ENCODE peak calls at places on chromosome 10, in ten cellular contexts. Q, B, F, I, P, L, K, U, N and E are unnamed samples.

GRCh38 chr10:89392974-89393373 is 551 bp downstream of the IFIT1 start:
- DNase-seq in Q (no peak), B (peak; percentile 76), F (peak; percentile 88), I (no peak), P (peak; percentile 37), L (no peak), K (no peak), U (no peak), N (peak; percentile 26), E (no peak)

GRCh38 chr10:17474595-17474994 is 20.2 kb upstream of the ST8SIA6 start:
- DNase-seq in Q (no peak), B (peak; percentile 14), F (no peak), I (no peak), P (no peak), L (no peak), K (no peak), U (no peak), N (no peak), E (no peak)

GRCh38 chr10:12479437-12479844 is 130.1 kb downstream of the CAMK1D start:
- DNase-seq in Q (no peak), B (no peak), F (no peak), I (no peak), P (no peak), L (peak; percentile 45), K (no peak), U (no peak), N (no peak), E (no peak)

GRCh38 chr10:121823993-121824463 is 103.8 kb downstream of the ATE1 start:
- DNase-seq in Q (no peak), B (peak; percentile 66), F (peak; percentile 35), I (no peak), P (no peak), L (no peak), K (peak; percentile 47), U (no peak), N (no peak), E (peak; percentile 41)

GRCh38 chr10:29658984-29659769 is 24.4 kb upstream of the SVIL start:
- DNase-seq in Q (peak; percentile 60), B (peak; percentile 86), F (peak; percentile 100), I (peak; percentile 67), P (no peak), L (peak; percentile 87), K (no peak), U (no peak), N (no peak), E (no peak)

GRCh38 chr10:102799691-102800435 is 37.4 kb downstream of the CYP17A1 start:
- DNase-seq in Q (peak; percentile 46), B (no peak), F (peak; percentile 49), I (no peak), P (no peak), L (peak; percentile 80), K (no peak), U (peak; percentile 55), N (peak; percentile 89), E (no peak)

GRCh38 chr10:79488303-79488702 is 24.0 kb upstream of the EIF5AL1 start:
- DNase-seq in Q (peak; percentile 72), B (peak; percentile 81), F (peak; percentile 93), I (no peak), P (peak; percentile 86), L (peak; percentile 85), K (no peak), U (no peak), N (peak; percentile 54), E (no peak)

GRCh38 chr10:29305031-29305335 is 16.1 kb downstream of the LYZL1 start:
- DNase-seq in Q (no peak), B (no peak), F (peak; percentile 57), I (no peak), P (no peak), L (no peak), K (no peak), U (no peak), N (no peak), E (no peak)

GRCh38 chr10:28302012-28302667 is 724 bp downstream of the MPP7 start:
- DNase-seq in Q (no peak), B (peak; percentile 49), F (peak; percentile 42), I (peak; percentile 51), P (no peak), L (no peak), K (no peak), U (no peak), N (peak; percentile 28), E (peak; percentile 55)

GRCh38 chr10:115921795-115922194 is 351.2 kb downstream of the GFRA1 start:
- DNase-seq in Q (no peak), B (no peak), F (peak; percentile 76), I (no peak), P (no peak), L (no peak), K (no peak), U (no peak), N (no peak), E (no peak)

GRCh38 chr10:132062181-132062515 is 3.6 kb upstream of the JAKMIP3 start:
- DNase-seq in Q (no peak), B (no peak), F (no peak), I (no peak), P (no peak), L (peak; percentile 56), K (no peak), U (no peak), N (no peak), E (peak; percentile 41)

GRCh38 chr10:28280652-28281051 is 22.2 kb downstream of the MPP7 start:
- DNase-seq in Q (no peak), B (no peak), F (peak; percentile 85), I (no peak), P (no peak), L (peak; percentile 78), K (no peak), U (no peak), N (no peak), E (no peak)

GRCh38 chr10:31032515-31033132 is 959 bp upstream of the ZNF438 start:
- DNase-seq in Q (no peak), B (no peak), F (no peak), I (peak; percentile 55), P (no peak), L (no peak), K (no peak), U (no peak), N (no peak), E (no peak)

GRCh38 chr10:31031205-31031665 is 430 bp downstream of the ZNF438 start:
- DNase-seq in Q (no peak), B (no peak), F (no peak), I (no peak), P (no peak), L (no peak), K (no peak), U (no peak), N (no peak), E (no peak)

GRCh38 chr10:31031666-31032514 is at the start of gene ZNF438:
- DNase-seq in Q (peak; percentile 97), B (peak; percentile 98), F (peak; percentile 92), I (peak; percentile 96), P (peak; percentile 99), L (peak; percentile 99), K (peak; percentile 98), U (peak; percentile 98), N (peak; percentile 96), E (peak; percentile 96)

GRCh38 chr10:31030216-31030615 is 1.4 kb downstream of the ZNF438 start:
- DNase-seq in Q (no peak), B (peak; percentile 24), F (peak; percentile 48), I (no peak), P (no peak), L (no peak), K (no peak), U (no peak), N (peak; percentile 19), E (no peak)

GRCh38 chr10:31030800-31031199 is 865 bp downstream of the ZNF438 start:
- DNase-seq in Q (no peak), B (no peak), F (no peak), I (no peak), P (no peak), L (no peak), K (no peak), U (no peak), N (no peak), E (no peak)
- H3K4me3 ChIP-seq in Q (peak overlapping the region; percentile 83), B (peak overlapping the region; percentile 50), F (peak overlapping the region; percentile 65), I (peak overlapping the region; percentile 70), P (peak overlapping the region; percentile 71), L (peak overlapping the region; percentile 28), K (peak overlapping the region; percentile 70), U (peak overlapping the region; percentile 53), N (peak overlapping the region; percentile 72), E (peak overlapping the region; percentile 82)

DNA sequence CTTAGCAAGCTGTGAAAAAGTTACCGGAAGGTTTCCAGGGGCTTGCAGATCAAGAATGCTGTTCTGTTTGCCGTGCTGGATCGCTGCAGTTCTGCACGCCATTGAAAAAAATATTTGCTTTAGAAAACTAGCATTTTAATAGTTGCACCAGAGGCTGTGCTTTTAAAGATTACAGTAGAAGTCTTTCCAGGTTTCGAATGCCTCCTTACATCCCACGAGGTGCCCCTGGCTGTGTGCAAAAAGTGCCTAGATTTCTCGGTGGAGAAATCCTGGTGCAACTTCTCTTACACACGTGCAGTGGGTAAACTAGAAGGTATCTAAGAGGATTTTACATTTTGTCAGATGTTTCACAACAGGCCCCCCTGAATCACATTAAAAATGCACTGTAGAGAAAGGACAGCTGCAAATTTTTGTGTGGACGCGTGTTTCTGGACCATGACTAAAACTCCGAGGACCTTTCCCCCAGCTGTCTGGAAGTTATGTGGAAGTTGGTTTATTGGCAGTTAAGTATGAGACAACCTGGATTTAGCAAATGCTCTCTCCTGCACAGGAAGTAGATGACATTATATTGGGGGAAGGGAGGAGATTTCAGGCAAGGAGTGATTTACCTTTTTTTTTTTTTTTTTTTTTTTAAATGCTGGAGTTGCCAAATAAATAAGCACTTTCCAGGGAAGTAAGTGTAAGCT is 5.8 kb downstream of the TCF7L2 start:
- DNase-seq in Q (no peak), B (peak; percentile 32), F (peak; percentile 90), I (no peak), P (peak; percentile 48), L (no peak), K (no peak), U (no peak), N (no peak), E (no peak)
- H3K27me3 ChIP-seq in Q (no peaks in the 10 kb centered on the region), B (no peaks in the 10 kb centered on the region), F (no peaks in the 10 kb centered on the region), I (no peaks in the 10 kb centered on the region), P (no peaks in the 10 kb centered on the region), L (no peaks in the 10 kb centered on the region), K (no peaks in the 10 kb centered on the region), U (no peaks in the 10 kb centered on the region), N (no peaks in the 10 kb centered on the region), E (no peaks in the 10 kb centered on the region)

DNA sequence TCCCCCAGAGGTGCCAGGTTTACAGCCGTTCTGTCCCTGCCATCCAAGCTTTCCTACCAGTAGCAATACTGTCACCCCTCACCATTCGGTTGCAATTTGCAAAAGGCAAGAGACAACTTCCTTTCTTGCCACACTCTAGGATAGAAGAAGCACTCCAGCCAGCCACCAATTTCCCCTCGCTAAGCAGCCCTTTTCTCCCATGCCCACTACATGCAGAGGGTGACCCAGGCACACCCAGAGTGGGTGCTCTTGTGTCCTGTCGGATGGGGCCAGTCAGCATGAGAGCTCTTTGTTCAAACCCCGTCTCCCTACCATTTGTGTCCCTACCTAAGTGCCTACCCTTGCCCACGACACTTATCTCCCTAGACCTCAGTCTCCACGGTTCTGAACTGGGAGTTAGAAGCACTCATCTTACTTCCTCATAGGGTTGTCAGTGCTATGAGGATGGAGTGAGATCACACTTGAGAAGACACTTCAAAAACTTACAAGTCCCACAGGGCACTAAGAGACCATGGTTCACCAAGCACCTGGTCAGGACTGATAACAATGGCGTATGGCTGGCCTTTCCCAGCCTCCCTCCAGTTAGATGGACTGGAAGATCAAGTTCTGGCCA is 43.3 kb downstream of the KCNMA1 start:
- DNase-seq in Q (no peak), B (no peak), F (no peak), I (no peak), P (no peak), L (no peak), K (no peak), U (no peak), N (no peak), E (no peak)
- H3K4me3 ChIP-seq in Q (no peak overlapping the region), B (no peak overlapping the region), F (no peak overlapping the region), I (no peak overlapping the region), P (no peak overlapping the region), L (no peak overlapping the region), K (no peak overlapping the region), U (no peak overlapping the region), N (no peak overlapping the region), E (no peak overlapping the region)

GRCh38 chr10:101267776-101268175 is 38.5 kb upstream of the LBX1 start:
- DNase-seq in Q (no peak), B (no peak), F (no peak), I (no peak), P (no peak), L (no peak), K (no peak), U (no peak), N (no peak), E (no peak)
- H3K27me3 ChIP-seq in Q (no peaks in the 10 kb centered on the region), B (peaks cover 6% of the 10 kb centered on the region), F (peaks cover 5% of the 10 kb centered on the region), I (peaks cover 3% of the 10 kb centered on the region), P (no peaks in the 10 kb centered on the region), L (no peaks in the 10 kb centered on the region), K (peaks cover 8% of the 10 kb centered on the region), U (no peaks in the 10 kb centered on the region), N (no peaks in the 10 kb centered on the region), E (peaks cover 3% of the 10 kb centered on the region)